ENCODE peak calls at places on chromosomes 5 and 9, in five cellular contexts. One of them, this sample, is unnamed.
A peak's percentile ranks its signal among the peaks of the same experiment; 100 is the strongest.

GRCh38 chr9:134699343-134699740 is 57.7 kb downstream of the COL5A1 start:
- DNase-seq in GM12878: no peak
- DNase-seq in H1: no peak
- DNase-seq in HepG2: no peak
- DNase-seq in GM12891: no peak
- DNase-seq in this sample: no peak

GRCh38 chr5:145531038-145531734 is 304.0 kb downstream of the PRELID2 start:
- DNase-seq in GM12891: no peak
- DNase-seq in HepG2: no peak
- DNase-seq in GM12878: no peak
- DNase-seq in H1: no peak
- DNase-seq in this sample: no peak

GRCh38 chr5:43061352-43061751 is 21.2 kb upstream of the ANXA2R start:
- DNase-seq in GM12891: no peak
- DNase-seq in GM12878: no peak
- DNase-seq in HepG2: no peak
- DNase-seq in H1: no peak
- DNase-seq in this sample: no peak

GRCh38 chr9:109355564-109356297 is 34.9 kb upstream of the EPB41L4B start:
- DNase-seq in GM12878: no peak
- DNase-seq in HepG2: no peak
- DNase-seq in H1: no peak
- DNase-seq in GM12891: no peak
- DNase-seq in this sample: no peak

GRCh38 chr5:115510145-115510640 is 34.4 kb downstream of the FEM1C start:
- DNase-seq in HepG2: no peak
- DNase-seq in GM12891: no peak
- DNase-seq in H1: no peak
- DNase-seq in GM12878: no peak
- DNase-seq in this sample: no peak

GRCh38 chr5:143277536-143277935 is 126.0 kb downstream of the NR3C1 start:
- DNase-seq in GM12891: no peak
- DNase-seq in GM12878: no peak
- DNase-seq in HepG2: no peak
- DNase-seq in H1: no peak
- DNase-seq in this sample: no peak

GRCh38 chr9:92506184-92506857 is 24.0 kb upstream of the ASPN start:
- DNase-seq in GM12891: no peak
- DNase-seq in GM12878: no peak
- DNase-seq in H1: no peak
- DNase-seq in HepG2: no peak
- DNase-seq in this sample: no peak

GRCh38 chr5:136089804-136090203 is 42.8 kb upstream of the SMAD5 start:
- DNase-seq in GM12878: no peak
- DNase-seq in H1: no peak
- DNase-seq in HepG2: no peak
- DNase-seq in GM12891: no peak
- DNase-seq in this sample: no peak

GRCh38 chr5:2903451-2904395 is 152.2 kb upstream of the IRX2 start:
- DNase-seq in HepG2: no peak
- DNase-seq in GM12891: no peak
- DNase-seq in H1: peak; percentile 37
- DNase-seq in GM12878: no peak
- DNase-seq in this sample: no peak

GRCh38 chr5:9562101-9562500 is 16.2 kb upstream of the SEMA5A start:
- DNase-seq in HepG2: no peak
- DNase-seq in GM12878: no peak
- DNase-seq in GM12891: no peak
- DNase-seq in H1: no peak
- DNase-seq in this sample: no peak

GRCh38 chr5:79962580-79963222 is 28.4 kb downstream of the MTX3 start:
- DNase-seq in GM12878: no peak
- DNase-seq in GM12891: no peak
- DNase-seq in HepG2: no peak
- DNase-seq in H1: no peak
- DNase-seq in this sample: no peak

GRCh38 chr5:91272858-91273257 is 110.3 kb downstream of the ARRDC3 start:
- DNase-seq in H1: no peak
- DNase-seq in HepG2: peak; percentile 9
- DNase-seq in GM12891: no peak
- DNase-seq in GM12878: peak; percentile 84
- DNase-seq in this sample: no peak

GRCh38 chr9:76730795-76731194 is 33.4 kb upstream of the PCA3 start:
- DNase-seq in HepG2: no peak
- DNase-seq in GM12891: no peak
- DNase-seq in GM12878: no peak
- DNase-seq in H1: no peak
- DNase-seq in this sample: no peak

GRCh38 chr5:37685211-37685610 is 154.6 kb downstream of the GDNF start:
- DNase-seq in GM12878: no peak
- DNase-seq in H1: no peak
- DNase-seq in HepG2: no peak
- DNase-seq in GM12891: no peak
- DNase-seq in this sample: no peak

GRCh38 chr5:119274767-119275130 is 81.1 kb upstream of the TNFAIP8 start:
- DNase-seq in GM12878: no peak
- DNase-seq in H1: no peak
- DNase-seq in HepG2: no peak
- DNase-seq in GM12891: no peak
- DNase-seq in this sample: no peak

GRCh38 chr5:44814761-44815160 is 6.0 kb downstream of the MRPS30 start:
- DNase-seq in GM12891: no peak
- DNase-seq in HepG2: no peak
- DNase-seq in H1: no peak
- DNase-seq in GM12878: no peak
- DNase-seq in this sample: no peak

GRCh38 chr5:109945723-109946480 is 256.2 kb downstream of the MAN2A1 start:
- DNase-seq in GM12878: no peak
- DNase-seq in GM12891: no peak
- DNase-seq in HepG2: no peak
- DNase-seq in H1: no peak
- DNase-seq in this sample: no peak

GRCh38 chr9:3646226-3646625 is 120.4 kb upstream of the RFX3 start:
- DNase-seq in GM12878: no peak
- DNase-seq in H1: no peak
- DNase-seq in GM12891: no peak
- DNase-seq in HepG2: no peak
- DNase-seq in this sample: no peak

GRCh38 chr5:180332861-180333260 is 20.3 kb downstream of the GFPT2 start:
- DNase-seq in GM12878: no peak
- DNase-seq in GM12891: no peak
- DNase-seq in H1: no peak
- DNase-seq in HepG2: no peak
- DNase-seq in this sample: no peak

GRCh38 chr9:7811679-7812078 is 12.1 kb upstream of the DMAC1 start:
- DNase-seq in HepG2: no peak
- DNase-seq in H1: no peak
- DNase-seq in GM12891: no peak
- DNase-seq in GM12878: no peak
- DNase-seq in this sample: no peak

GRCh38 chr5:169422087-169422486 is 121.1 kb upstream of the SLIT3 start:
- DNase-seq in GM12891: no peak
- DNase-seq in GM12878: no peak
- DNase-seq in HepG2: no peak
- DNase-seq in H1: no peak
- DNase-seq in this sample: no peak

GRCh38 chr9:121201738-121202533 is at the start of gene RAB14:
- DNase-seq in GM12891: peak; percentile 95
- DNase-seq in GM12878: peak; percentile 96
- DNase-seq in HepG2: peak; percentile 95
- DNase-seq in H1: peak; percentile 99
- DNase-seq in this sample: peak; percentile 94
- TF ChIP-seq POLR2A in GM12891: peak; percentile 79
- TF ChIP-seq POLR2A in GM12878: peak; percentile 99
- TF ChIP-seq POLR2A in HepG2: peak; percentile 81
- TF ChIP-seq POLR2A in H1: peak; percentile 70
- TF ChIP-seq POLR2A in this sample: peak; percentile 93

GRCh38 chr5:10705736-10706135 is 55.3 kb downstream of the DAP start:
- DNase-seq in HepG2: no peak
- DNase-seq in GM12878: no peak
- DNase-seq in GM12891: no peak
- DNase-seq in H1: no peak
- DNase-seq in this sample: no peak

GRCh38 chr5:10703676-10704075 is 57.4 kb downstream of the DAP start:
- DNase-seq in HepG2: no peak
- DNase-seq in GM12878: no peak
- DNase-seq in GM12891: no peak
- DNase-seq in H1: no peak
- DNase-seq in this sample: no peak

GRCh38 chr5:10706326-10706725 is 54.7 kb downstream of the DAP start:
- DNase-seq in GM12878: no peak
- DNase-seq in GM12891: no peak
- DNase-seq in H1: no peak
- DNase-seq in HepG2: no peak
- DNase-seq in this sample: no peak

GRCh38 chr5:10702911-10703491 is 58.0 kb downstream of the DAP start:
- DNase-seq in GM12878: no peak
- DNase-seq in GM12891: no peak
- DNase-seq in HepG2: no peak
- DNase-seq in H1: no peak
- DNase-seq in this sample: no peak

GRCh38 chr5:10704949-10705621 is 55.9 kb downstream of the DAP start:
- DNase-seq in H1: no peak
- DNase-seq in HepG2: no peak
- DNase-seq in GM12891: no peak
- DNase-seq in GM12878: no peak
- DNase-seq in this sample: no peak
- TF ChIP-seq POLR2AphosphoS5 in H1: no peak
- TF ChIP-seq POLR2AphosphoS5 in HepG2: no peak
- TF ChIP-seq POLR2AphosphoS5 in GM12891: no peak
- TF ChIP-seq POLR2AphosphoS5 in GM12878: no peak
- TF ChIP-seq POLR2AphosphoS5 in this sample: no peak

GRCh38 chr5:173452098-173452497 is 123.9 kb upstream of the STC2 start:
- DNase-seq in GM12891: no peak
- DNase-seq in GM12878: no peak
- DNase-seq in H1: no peak
- DNase-seq in HepG2: peak; percentile 49
- DNase-seq in this sample: no peak
- TF ChIP-seq TAF1 in GM12891: no peak
- TF ChIP-seq TAF1 in GM12878: no peak
- TF ChIP-seq TAF1 in H1: no peak
- TF ChIP-seq TAF1 in HepG2: no peak
- TF ChIP-seq TAF1 in this sample: no peak

GRCh38 chr9:84385357-84386040 is 44.9 kb upstream of the SLC28A3 start:
- DNase-seq in GM12891: no peak
- DNase-seq in GM12878: no peak
- DNase-seq in HepG2: no peak
- DNase-seq in H1: no peak
- DNase-seq in this sample: no peak
- TF ChIP-seq POLR2A in GM12891: no peak
- TF ChIP-seq POLR2A in GM12878: no peak
- TF ChIP-seq POLR2A in HepG2: no peak
- TF ChIP-seq POLR2A in H1: no peak
- TF ChIP-seq POLR2A in this sample: no peak

DNA sequence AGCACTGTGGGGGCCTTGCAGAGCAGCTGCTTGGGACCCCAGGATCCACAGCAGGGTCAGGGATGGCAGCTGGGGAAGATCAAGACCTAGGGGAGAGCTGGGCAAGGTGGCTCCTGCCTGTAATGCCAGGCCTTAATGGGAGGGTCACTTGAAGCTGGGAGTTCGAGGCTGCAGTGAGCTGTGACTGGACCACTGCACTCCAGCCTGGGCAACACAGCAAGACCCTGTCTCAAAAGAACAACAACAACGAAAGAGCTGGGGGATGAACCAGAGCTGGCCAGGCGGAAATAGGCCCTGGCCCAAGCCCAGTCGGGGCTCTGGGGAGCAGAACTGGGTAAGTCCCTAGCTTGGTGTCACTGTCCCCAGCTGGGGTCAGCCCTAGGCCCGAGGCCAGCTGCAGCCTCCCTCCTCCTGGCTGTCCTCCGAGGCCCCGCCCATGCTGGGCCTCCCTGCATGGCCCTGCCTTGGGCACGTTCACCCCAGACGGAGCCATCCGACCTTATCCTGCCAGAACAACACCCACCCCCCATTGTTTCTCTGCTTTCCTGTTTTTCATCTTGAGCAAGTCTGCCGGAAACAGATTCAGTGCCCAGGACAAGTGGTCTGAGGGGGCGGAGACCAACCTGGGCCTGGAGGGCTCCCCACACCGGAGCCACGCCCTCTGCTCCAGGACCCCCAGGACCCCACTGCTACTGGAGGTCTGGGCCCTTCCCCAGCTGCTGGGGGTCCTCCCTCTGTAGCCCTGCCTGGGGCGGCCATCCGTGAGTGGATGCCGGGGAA is 1.9 kb downstream of the DIPK1B start:
- DNase-seq in H1: no peak
- DNase-seq in HepG2: no peak
- DNase-seq in GM12891: no peak
- DNase-seq in GM12878: no peak
- DNase-seq in this sample: no peak
- TF ChIP-seq POLR2AphosphoS5 in H1: no peak
- TF ChIP-seq POLR2AphosphoS5 in HepG2: no peak
- TF ChIP-seq POLR2AphosphoS5 in GM12891: no peak
- TF ChIP-seq POLR2AphosphoS5 in GM12878: no peak
- TF ChIP-seq POLR2AphosphoS5 in this sample: no peak

GRCh38 chr5:168120416-168121137 is 170.9 kb upstream of the WWC1 start:
- DNase-seq in GM12891: no peak
- DNase-seq in GM12878: no peak
- DNase-seq in HepG2: no peak
- DNase-seq in H1: no peak
- DNase-seq in this sample: no peak
- TF ChIP-seq TAF1 in GM12891: no peak
- TF ChIP-seq TAF1 in GM12878: no peak
- TF ChIP-seq TAF1 in HepG2: no peak
- TF ChIP-seq TAF1 in H1: no peak
- TF ChIP-seq TAF1 in this sample: no peak

This sample was measured in GM12892.